ENCODE peak calls at places on chromosomes 6 and 20, in six cellular contexts. A is A549, X is K562, Q is HepG2, O is endothelial cell of umbilical vein, F is GM12878. J is an unnamed sample.
A peak's percentile ranks its signal among the peaks of the same experiment; 100 is the strongest.

GRCh38 chr6:80767808-80768207 is 661.3 kb downstream of the BCKDHB start:
- DNase-seq in Q (no peak), O (no peak), A (no peak), F (no peak), X (no peak), J (no peak)

GRCh38 chr6:100999034-100999597 is 118.0 kb upstream of the ASCC3 start:
- DNase-seq in F (no peak), A (no peak), X (no peak), Q (no peak), O (no peak), J (no peak)

GRCh38 chr20:63682384-63683139 is 13.9 kb upstream of the TNFRSF6B start:
- DNase-seq in O (peak; percentile 92), Q (peak; percentile 63), A (peak; percentile 94), X (no peak), F (no peak), J (peak; percentile 72)

GRCh38 chr6:37536462-37537225 is 37.0 kb upstream of the CCDC167 start:
- DNase-seq in O (no peak), X (no peak), Q (no peak), F (no peak), A (no peak), J (no peak)

GRCh38 chr6:11043961-11044711 is at the start of gene ELOVL2:
- DNase-seq in X (peak; percentile 85), O (peak; percentile 14), F (no peak), A (peak; percentile 56), Q (peak; percentile 59), J (peak; percentile 42)

GRCh38 chr6:150651808-150652473 is 52.3 kb downstream of the PLEKHG1 start:
- DNase-seq in Q (no peak), A (no peak), X (no peak), F (no peak), O (no peak), J (no peak)

GRCh38 chr6:10759312-10759839 is 11.8 kb downstream of the TMEM14B start:
- DNase-seq in O (peak; percentile 85), Q (peak; percentile 88), X (peak; percentile 54), F (no peak), A (peak; percentile 91), J (peak; percentile 63)

GRCh38 chr6:135066397-135066796 is 11.8 kb upstream of the HBS1L start:
- DNase-seq in F (no peak), O (peak; percentile 68), A (no peak), X (no peak), Q (no peak), J (peak; percentile 37)

GRCh38 chr6:116059713-116060571 is 749 bp downstream of the FRK start:
- DNase-seq in Q (peak; percentile 42), A (no peak), F (peak; percentile 62), O (no peak), X (peak; percentile 30), J (peak; percentile 69)

GRCh38 chr20:59835057-59835447 is 98.4 kb downstream of the SYCP2 start:
- DNase-seq in X (no peak), O (no peak), Q (no peak), F (no peak), A (no peak), J (no peak)

GRCh38 chr6:36610041-36610440 is 15.9 kb downstream of the SRSF3 start:
- DNase-seq in A (no peak), X (no peak), O (no peak), F (no peak), Q (no peak), J (no peak)

GRCh38 chr20:31472395-31473330 is 2.3 kb downstream of the DEFB124 start:
- DNase-seq in A (no peak), X (no peak), O (no peak), F (no peak), Q (no peak), J (no peak)

GRCh38 chr20:59240006-59240405 is 60.4 kb upstream of the EDN3 start:
- DNase-seq in A (no peak), X (no peak), O (no peak), F (no peak), Q (no peak), J (no peak)

GRCh38 chr6:155452576-155452975 is 3.1 kb downstream of the NOX3 start:
- DNase-seq in X (no peak), Q (no peak), A (no peak), O (no peak), F (no peak), J (no peak)

GRCh38 chr20:12371955-12372354 is 454.3 kb downstream of the BTBD3 start:
- DNase-seq in X (no peak), F (no peak), A (no peak), O (no peak), Q (no peak), J (no peak)

GRCh38 chr6:36623547-36624459 is 29.6 kb downstream of the SRSF3 start:
- DNase-seq in O (peak; percentile 84), X (peak; percentile 87), Q (peak; percentile 77), A (peak; percentile 62), F (peak; percentile 68), J (peak; percentile 83)

GRCh38 chr20:2742431-2742830 is 49.9 kb downstream of the EBF4 start:
- DNase-seq in F (no peak), O (no peak), Q (no peak), X (no peak), A (no peak), J (no peak)

GRCh38 chr6:25056130-25056529 is 120.4 kb upstream of the RIPOR2 start:
- DNase-seq in A (no peak), X (no peak), F (no peak), O (no peak), Q (no peak), J (peak; percentile 74)

GRCh38 chr6:17305219-17306001 is 24.2 kb downstream of the RBM24 start:
- DNase-seq in X (peak; percentile 11), O (no peak), Q (no peak), A (no peak), F (no peak), J (no peak)

GRCh38 chr20:24664266-24664986 is 195.0 kb downstream of the SYNDIG1 start:
- DNase-seq in F (no peak), A (no peak), O (no peak), X (no peak), Q (no peak), J (no peak)

GRCh38 chr6:23218751-23219150 is 649.4 kb downstream of the HDGFL1 start:
- DNase-seq in Q (no peak), A (no peak), X (no peak), F (no peak), O (peak; percentile 29), J (no peak)

GRCh38 chr20:44176833-44177533 is 10.0 kb downstream of the JPH2 start:
- DNase-seq in Q (no peak), A (no peak), X (no peak), O (no peak), F (no peak), J (no peak)

GRCh38 chr6:167683028-167683862 is 143.5 kb upstream of the AFDN start:
- DNase-seq in O (peak; percentile 94), Q (peak; percentile 100), X (no peak), A (peak; percentile 86), F (no peak), J (no peak)
- TF ChIP-seq MYC in O (no peak), Q (peak; percentile 71), X (no peak), A (no peak), F (no peak), J (no peak)

GRCh38 chr6:43268348-43268685 is 25.0 kb downstream of the TTBK1 start:
- DNase-seq in Q (no peak), X (no peak), F (no peak), O (no peak), A (no peak), J (no peak)
- TF ChIP-seq MYC in Q (no peak), X (no peak), F (no peak), O (no peak), A (no peak), J (no peak)

GRCh38 chr6:15801912-15802311 is 139.1 kb upstream of the DTNBP1 start:
- DNase-seq in F (no peak), A (no peak), X (no peak), O (no peak), Q (no peak), J (no peak)
- TF ChIP-seq MYC in F (no peak), A (no peak), X (no peak), O (no peak), Q (no peak), J (no peak)

DNA sequence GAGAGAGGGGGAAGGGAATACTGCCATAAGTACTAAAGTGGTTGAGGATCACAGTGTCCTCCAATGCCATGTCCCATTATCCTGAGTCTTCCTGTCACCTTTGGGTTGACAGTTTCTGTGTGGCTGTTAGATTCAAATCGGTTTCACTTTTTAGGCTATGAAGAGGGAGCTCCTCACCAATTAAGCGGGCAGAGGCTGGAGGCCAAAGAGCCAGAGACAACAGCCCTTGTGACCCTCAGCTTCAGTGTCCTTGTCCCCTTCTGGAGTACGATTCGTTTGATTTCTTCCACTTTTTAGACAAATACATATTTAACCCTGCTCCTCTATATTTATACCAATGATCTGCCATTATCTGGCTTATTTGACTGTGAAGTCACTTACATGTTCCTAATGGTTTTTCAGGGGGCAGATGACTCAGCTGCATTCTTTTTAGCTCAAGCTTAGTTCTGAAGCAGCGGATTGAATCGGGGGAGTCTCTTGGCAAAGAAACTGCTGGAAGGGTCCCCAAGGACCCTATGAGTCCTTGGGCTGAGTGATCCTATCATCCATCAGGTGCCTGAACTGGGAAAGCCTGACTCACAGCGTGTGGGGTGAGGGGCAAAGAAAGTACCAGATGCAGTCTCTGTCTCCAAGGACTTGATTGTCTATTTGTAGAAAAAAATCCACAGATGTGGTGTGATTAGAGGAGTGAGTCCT is 18.2 kb downstream of the FERMT1 start:
- DNase-seq in F (no peak), X (no peak), O (no peak), Q (no peak), A (no peak), J (no peak)
- TF ChIP-seq MYC in F (no peak), X (no peak), O (no peak), Q (no peak), A (no peak), J (no peak)

GRCh38 chr20:46963758-46964181 is 69.1 kb downstream of the EYA2 start:
- DNase-seq in O (no peak), Q (no peak), A (no peak), X (no peak), F (no peak), J (peak; percentile 81)
- TF ChIP-seq MYC in O (no peak), Q (no peak), A (no peak), X (no peak), F (no peak), J (no peak)

DNA sequence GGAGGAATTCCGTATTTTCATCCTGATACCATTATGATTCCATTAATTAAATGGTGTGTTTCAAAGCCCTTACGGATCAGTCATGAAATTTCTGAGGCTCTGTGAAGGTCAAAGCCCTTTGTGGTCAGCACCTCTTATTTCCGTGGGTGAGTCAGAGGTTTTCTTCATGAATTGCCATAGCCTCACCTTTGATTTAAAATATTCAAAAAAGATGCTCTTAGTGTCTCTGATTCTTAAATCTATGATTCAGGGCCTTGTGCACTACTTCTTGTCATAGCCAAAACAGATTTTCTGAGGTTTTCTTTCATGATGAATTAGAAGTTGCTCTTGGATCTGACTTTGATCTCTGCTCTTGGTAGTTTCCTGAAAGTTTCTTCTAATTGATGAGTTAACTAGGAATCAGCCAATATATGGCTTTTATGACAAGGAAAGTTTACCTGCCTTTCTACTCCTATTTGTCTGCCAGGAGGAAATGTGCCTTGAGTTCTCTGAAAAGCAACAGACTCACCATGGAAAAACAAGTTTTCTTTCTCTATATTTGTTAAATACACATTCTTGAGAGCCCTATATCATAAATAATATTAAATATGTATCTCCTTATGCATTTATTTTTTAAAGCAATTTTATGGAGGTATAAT is 613.0 kb downstream of the UTRN start:
- DNase-seq in Q (no peak), X (no peak), A (no peak), O (no peak), F (no peak), J (no peak)
- TF ChIP-seq MYC in Q (no peak), X (no peak), A (no peak), O (no peak), F (no peak), J (no peak)